ENCODE peak calls at places on chromosomes 1 and 21, in four cellular contexts. M, T, H and X are unnamed samples.

GRCh38 chr1:159790237-159790917 is 9.6 kb downstream of the DUSP23 start:
- DNase-seq in T (peak), H (no peak), M (peak), X (no peak)

GRCh38 chr21:33201945-33202344 is 27.8 kb upstream of the IFNAR2 start:
- DNase-seq in T (no peak), M (no peak), H (no peak), X (no peak)

GRCh38 chr1:96492236-96492635 is 229.3 kb upstream of the PTBP2 start:
- DNase-seq in T (no peak), M (no peak), H (no peak), X (no peak)

GRCh38 chr1:5992814-5993552 is 758 bp upstream of the NPHP4 start:
- DNase-seq in T (peak), H (no peak), M (no peak), X (no peak)

GRCh38 chr1:201543871-201544521 is 5.1 kb downstream of the NAV1 start:
- DNase-seq in M (no peak), H (no peak), T (no peak), X (no peak)

GRCh38 chr1:208479435-208479834 is 235.3 kb upstream of the PLXNA2 start:
- DNase-seq in M (no peak), H (no peak), T (no peak), X (no peak)

GRCh38 chr1:3457910-3458621 is 3.6 kb downstream of the ARHGEF16 start:
- DNase-seq in H (no peak), M (no peak), T (no peak), X (no peak)

GRCh38 chr1:185646202-185646683 is 87.9 kb upstream of the HMCN1 start:
- DNase-seq in H (peak), M (peak), T (peak), X (peak)

GRCh38 chr1:40901886-40902633 is 39.9 kb upstream of the CITED4 start:
- DNase-seq in M (peak), H (peak), T (no peak), X (no peak)

GRCh38 chr1:20713440-20713839 is 4.4 kb downstream of the KIF17 start:
- DNase-seq in T (no peak), H (no peak), M (no peak), X (no peak)

GRCh38 chr1:37570528-37571334 is 14.0 kb downstream of the DNALI1 start:
- DNase-seq in M (no peak), T (no peak), H (no peak), X (no peak)

GRCh38 chr1:227891223-227891954 is 56.3 kb downstream of the WNT9A start:
- DNase-seq in M (no peak), H (no peak), T (peak), X (no peak)

GRCh38 chr1:109425902-109426277 is 358 bp downstream of the PSMA5 start:
- DNase-seq in T (peak), H (peak), M (peak), X (no peak)

GRCh38 chr1:234584926-234585325 is 25.1 kb downstream of the IRF2BP2 start:
- DNase-seq in M (no peak), H (no peak), T (no peak), X (no peak)

GRCh38 chr1:200038987-200039848 is 11.7 kb downstream of the NR5A2 start:
- DNase-seq in H (no peak), T (peak), M (no peak), X (no peak)

GRCh38 chr1:63703661-63704060 is 70.2 kb upstream of the ROR1 start:
- DNase-seq in T (peak), M (no peak), H (no peak), X (no peak)

GRCh38 chr1:239817801-239818200 is 273.9 kb upstream of the FMN2 start:
- DNase-seq in M (no peak), T (no peak), H (no peak), X (no peak)

GRCh38 chr1:5599541-5599940 is 392.7 kb downstream of the NPHP4 start:
- DNase-seq in H (no peak), M (no peak), T (no peak), X (no peak)

GRCh38 chr21:35027558-35028450 is 21.3 kb downstream of the RUNX1 start:
- DNase-seq in T (no peak), H (no peak), M (no peak), X (no peak)

GRCh38 chr1:234960722-234961467 is 167.7 kb downstream of the TOMM20 start:
- DNase-seq in M (peak), T (peak), H (no peak), X (peak)

GRCh38 chr1:53919675-53920066 is 25.7 kb downstream of the DIO1 start:
- DNase-seq in T (no peak), M (peak), H (no peak), X (no peak)

GRCh38 chr1:243718893-243719292 is 131.2 kb downstream of the AKT3 start:
- DNase-seq in H (no peak), M (peak), T (no peak), X (no peak)

GRCh38 chr1:157696966-157697628 is 3.5 kb downstream of the FCRL3 start:
- DNase-seq in H (no peak), M (no peak), T (no peak), X (no peak)

GRCh38 chr1:244226440-244226839 is 175.4 kb downstream of the ZBTB18 start:
- DNase-seq in M (peak), H (no peak), T (no peak), X (no peak)

GRCh38 chr21:30289414-30289813 is at the start of gene KRTAP25-1:
- DNase-seq in T (no peak), H (no peak), M (no peak), X (no peak)

GRCh38 chr1:55143686-55144085 is 71.5 kb downstream of the USP24 start:
- DNase-seq in H (no peak), M (no peak), T (peak), X (no peak)

GRCh38 chr1:229880271-229881170 is 186.5 kb upstream of the GALNT2 start:
- DNase-seq in M (no peak), T (no peak), H (no peak), X (no peak)

GRCh38 chr1:40847023-40847740 is 15.0 kb downstream of the CITED4 start:
- DNase-seq in T (no peak), H (no peak), M (peak), X (no peak)

GRCh38 chr1:215160351-215160750 is 77.8 kb downstream of the KCNK2 start:
- DNase-seq in M (no peak), T (no peak), H (no peak), X (no peak)

GRCh38 chr1:119007672-119008482 is 19.7 kb upstream of the TBX15 start:
- DNase-seq in T (peak), M (no peak), H (no peak), X (no peak)

GRCh38 chr1:119531606-119532323 is 24.8 kb downstream of the HSD3B1 start:
- DNase-seq in T (no peak), H (no peak), M (no peak), X (no peak)

GRCh38 chr1:113981962-113982931 is 3.0 kb downstream of the OLFML3 start:
- DNase-seq in H (no peak), M (peak), T (peak), X (no peak)

GRCh38 chr1:19405761-19406481 is 79.4 kb downstream of the CAPZB start:
- DNase-seq in T (no peak), H (no peak), M (no peak), X (no peak)

GRCh38 chr1:19980298-19980697 is 880 bp upstream of the PLA2G2A start:
- DNase-seq in T (no peak), M (no peak), H (no peak), X (no peak)

GRCh38 chr21:41816583-41817165 is 49.8 kb upstream of the RIPK4 start:
- DNase-seq in M (peak), H (no peak), T (peak), X (no peak)

GRCh38 chr21:36615274-36615964 is 83.5 kb upstream of the SIM2 start:
- DNase-seq in T (no peak), H (no peak), M (no peak), X (no peak)

GRCh38 chr1:97947751-97948150 is 26.9 kb upstream of the DPYD start:
- DNase-seq in H (no peak), M (no peak), T (no peak), X (no peak)

GRCh38 chr1:222028151-222028550 is 286.3 kb upstream of the DUSP10 start:
- DNase-seq in T (peak), M (no peak), H (no peak), X (no peak)

GRCh38 chr1:31696246-31696645 is 7.6 kb downstream of the COL16A1 start:
- DNase-seq in M (no peak), H (no peak), T (no peak), X (no peak)